ENCODE peak calls at places on chromosomes 6 and 20, in four cellular contexts. R is GM23338, F is mammary epithelial cell, T is lower lobe of right lung. S is an unnamed sample.

GRCh38 chr6:37131104-37131959 is 38.6 kb upstream of the PIM1 start:
- DNase-seq in R (no peak), F (no peak), T (peak; percentile 89), S (peak; percentile 87)

GRCh38 chr6:139600313-139600712 is 225.9 kb upstream of the CITED2 start:
- DNase-seq in R (no peak), F (no peak), T (no peak), S (no peak)

GRCh38 chr20:34708621-34709043 is 4.5 kb downstream of the TP53INP2 start:
- DNase-seq in R (peak; percentile 73), F (no peak), T (peak; percentile 57), S (no peak)

GRCh38 chr6:31651602-31652191 is 764 bp downstream of the BAG6 start:
- DNase-seq in R (peak; percentile 90), F (peak; percentile 76), T (no peak), S (no peak)

GRCh38 chr20:23637282-23638221 is at the start of gene CST3:
- DNase-seq in R (peak; percentile 82), F (peak; percentile 82), T (peak; percentile 94), S (peak; percentile 93)

GRCh38 chr6:25138024-25138696 is 141.0 kb upstream of the CARMIL1 start:
- DNase-seq in R (no peak), F (peak; percentile 68), T (no peak), S (no peak)

GRCh38 chr20:10404023-10404628 is 29.9 kb downstream of the MKKS start:
- DNase-seq in R (no peak), F (no peak), T (no peak), S (no peak)

GRCh38 chr20:6008254-6008653 is 45.6 kb downstream of the LRRN4 start:
- DNase-seq in R (no peak), F (peak; percentile 96), T (peak; percentile 64), S (peak; percentile 83)

GRCh38 chr6:44831002-44831610 is 443.6 kb downstream of the CDC5L start:
- DNase-seq in R (peak; percentile 43), F (no peak), T (no peak), S (no peak)

GRCh38 chr6:121847806-121848522 is 412.5 kb downstream of the GJA1 start:
- DNase-seq in R (peak; percentile 16), F (no peak), T (no peak), S (no peak)

GRCh38 chr6:24824142-24824755 is 25.5 kb upstream of the ARMH2 start:
- DNase-seq in R (no peak), F (no peak), T (no peak), S (no peak)

GRCh38 chr20:46494077-46494476 is 19.3 kb downstream of the ZNF334 start:
- DNase-seq in R (no peak), F (no peak), T (no peak), S (no peak)

GRCh38 chr6:30171677-30172471 is 8.5 kb downstream of the TRIM15 start:
- DNase-seq in R (peak; percentile 87), F (no peak), T (peak; percentile 65), S (no peak)

GRCh38 chr6:36230376-36230775 is 33.8 kb downstream of the BRPF3 start:
- DNase-seq in R (no peak), F (peak; percentile 55), T (no peak), S (no peak)

GRCh38 chr6:106825156-106825555 is 149.4 kb downstream of the CD24 start:
- DNase-seq in R (no peak), F (no peak), T (no peak), S (no peak)

DNA sequence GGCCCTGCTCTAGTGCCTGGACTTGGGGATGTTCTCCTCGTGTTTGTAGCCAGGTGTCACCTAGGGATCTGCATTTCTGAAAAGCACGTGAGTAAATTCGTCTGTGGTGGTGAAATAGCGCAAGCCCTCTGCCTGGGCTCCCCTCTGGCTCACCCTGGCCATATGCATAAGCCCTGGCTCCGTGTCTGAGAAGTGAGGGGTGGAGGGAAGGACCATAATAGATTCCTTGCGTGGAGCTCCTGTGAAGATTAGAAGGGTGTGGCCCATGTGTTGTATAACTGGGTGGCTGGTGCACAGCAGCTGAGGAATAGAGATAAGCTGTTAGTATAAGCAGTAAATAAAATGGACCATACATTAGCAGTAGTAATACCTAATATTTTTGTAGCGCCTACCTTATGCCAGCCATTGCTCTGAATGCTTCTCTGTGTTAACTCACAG is 4.8 kb downstream of the BCAS1 start:
- DNase-seq in R (no peak), F (no peak), T (no peak), S (no peak)
- H3K4me3 ChIP-seq in R (no peak overlapping the region), F (no peak overlapping the region), T (no peak overlapping the region), S (no peak overlapping the region)

GRCh38 chr6:14861491-14861943 is 384.4 kb upstream of the JARID2 start:
- DNase-seq in R (peak; percentile 64), F (no peak), T (no peak), S (no peak)
- H3K4me1 ChIP-seq in R (peaks cover 33% of the 10 kb centered on the region), F (no peaks in the 10 kb centered on the region), T (peaks cover 8% of the 10 kb centered on the region), S (no peaks in the 10 kb centered on the region)

DNA sequence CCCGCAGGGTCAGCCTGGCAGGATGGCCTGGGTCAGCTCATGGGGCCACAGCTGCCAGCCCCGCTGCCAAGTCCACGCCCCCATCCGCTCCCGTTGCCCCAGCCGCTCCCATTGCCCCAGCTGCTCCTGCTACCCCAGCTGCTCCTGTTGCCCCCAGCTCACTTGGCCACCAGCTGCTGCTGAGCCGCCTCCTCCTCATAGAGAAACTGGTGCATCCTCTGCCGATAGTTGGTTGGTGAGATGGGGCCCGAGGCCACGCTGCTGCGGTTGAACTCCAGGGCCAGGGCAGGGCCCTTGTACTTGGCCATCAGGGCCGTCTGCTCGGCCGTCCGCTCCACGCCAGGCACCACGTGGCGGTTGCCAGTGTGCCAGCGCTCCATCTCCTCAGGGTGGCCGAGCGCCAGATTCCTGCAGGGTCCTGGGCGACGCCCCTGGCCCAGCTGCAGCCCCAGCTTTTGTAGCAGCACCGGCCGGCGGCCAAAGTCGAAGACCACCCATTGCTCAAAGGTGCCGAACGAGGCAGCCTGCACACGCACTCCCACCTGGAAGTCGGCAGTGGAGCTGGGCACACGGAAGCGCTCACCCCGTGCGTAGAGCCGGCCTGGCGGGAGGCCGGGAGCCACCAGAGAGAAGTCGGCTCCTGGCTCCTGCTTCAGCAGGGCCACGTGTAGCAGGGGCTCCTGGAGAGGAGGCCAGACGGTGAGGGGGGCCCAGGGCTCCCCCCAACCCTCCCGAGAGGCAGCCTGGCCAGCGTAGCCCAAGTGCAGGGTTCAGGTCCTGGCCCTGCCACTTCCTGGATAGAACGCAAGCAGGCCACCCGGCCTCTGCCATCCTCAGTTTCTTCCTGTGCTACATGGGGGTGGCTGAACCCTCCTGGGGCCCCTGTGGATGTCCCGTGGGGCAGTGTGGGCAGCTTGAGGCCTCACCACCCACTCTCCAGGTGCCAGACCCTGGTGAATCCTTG is 4.8 kb downstream of the HELZ2 start:
- DNase-seq in R (no peak), F (no peak), T (no peak), S (no peak)
- H3K27ac ChIP-seq in R (no peak overlapping the region), F (no peak overlapping the region), T (no peak overlapping the region), S (no peak overlapping the region)

DNA sequence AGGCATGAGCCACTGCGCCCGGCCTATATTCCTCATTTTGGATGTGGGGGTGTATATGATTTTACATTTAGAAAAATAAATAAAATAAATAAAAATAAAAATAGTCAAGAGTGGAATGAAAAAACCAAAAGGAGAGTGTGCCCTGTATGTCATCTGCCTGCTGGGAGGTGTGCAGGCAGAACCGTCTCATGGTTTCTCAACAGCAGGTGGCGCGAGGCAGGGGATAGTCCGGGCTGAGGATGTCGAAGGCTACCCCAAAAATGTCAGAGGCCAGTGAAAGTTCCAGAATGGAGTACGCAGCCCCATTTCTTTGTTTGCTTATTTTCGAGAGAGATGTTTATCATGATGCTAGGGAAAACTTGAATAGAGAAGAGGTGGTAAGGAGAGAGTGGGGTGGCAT is 16.4 kb upstream of the KIF16B start:
- DNase-seq in R (no peak), F (no peak), T (no peak), S (no peak)
- H3K4me3 ChIP-seq in R (no peak overlapping the region), F (no peak overlapping the region), T (no peak overlapping the region), S (no peak overlapping the region)

GRCh38 chr6:111625099-111625416 is 19.4 kb upstream of the TRAF3IP2 start:
- DNase-seq in R (no peak), F (no peak), T (no peak), S (no peak)
- H3K4me1 ChIP-seq in R (peaks cover 4% of the 10 kb centered on the region), F (peaks cover 21% of the 10 kb centered on the region), T (no peaks in the 10 kb centered on the region), S (no peaks in the 10 kb centered on the region)

GRCh38 chr6:155417454-155417853 is 38.2 kb downstream of the NOX3 start:
- DNase-seq in R (no peak), F (no peak), T (no peak), S (no peak)
- H3K27ac ChIP-seq in R (no peak overlapping the region), F (no peak overlapping the region), T (peak overlapping the region; percentile 32), S (no peak overlapping the region)

S was measured in ascending aorta.